ENCODE peak calls at places on chromosomes 12 and 14, in six cellular contexts. One of them, this sample, is unnamed.

GRCh38 chr12:113007166-113007565 is 28.8 kb downstream of the OAS2 start:
- DNase-seq in trophoblast cell: peak; percentile 90
- DNase-seq in mesendoderm: no peak
- DNase-seq in mesenchymal stem cell: peak; percentile 20
- DNase-seq in H9: no peak
- DNase-seq in IMR-90: peak; percentile 18
- DNase-seq in this sample: no peak

GRCh38 chr12:82144505-82144904 is 213.7 kb downstream of the CCDC59 start:
- DNase-seq in IMR-90: no peak
- DNase-seq in mesenchymal stem cell: no peak
- DNase-seq in trophoblast cell: no peak
- DNase-seq in mesendoderm: peak; percentile 18
- DNase-seq in H9: no peak
- DNase-seq in this sample: no peak

GRCh38 chr12:43586646-43587245 is 34.7 kb upstream of the ADAMTS20 start:
- DNase-seq in IMR-90: no peak
- DNase-seq in H9: no peak
- DNase-seq in mesenchymal stem cell: no peak
- DNase-seq in trophoblast cell: peak; percentile 99
- DNase-seq in mesendoderm: no peak
- DNase-seq in this sample: no peak

GRCh38 chr14:75417674-75418073 is 10.1 kb upstream of the JDP2 start:
- DNase-seq in trophoblast cell: no peak
- DNase-seq in mesenchymal stem cell: peak; percentile 69
- DNase-seq in mesendoderm: no peak
- DNase-seq in IMR-90: peak; percentile 48
- DNase-seq in H9: no peak
- DNase-seq in this sample: no peak

GRCh38 chr14:93725002-93725582 is 63.2 kb downstream of the PRIMA1 start:
- DNase-seq in mesendoderm: no peak
- DNase-seq in trophoblast cell: no peak
- DNase-seq in H9: no peak
- DNase-seq in IMR-90: no peak
- DNase-seq in mesenchymal stem cell: no peak
- DNase-seq in this sample: no peak

GRCh38 chr12:89692442-89692841 is 16.2 kb downstream of the ATP2B1 start:
- DNase-seq in trophoblast cell: no peak
- DNase-seq in H9: no peak
- DNase-seq in mesenchymal stem cell: no peak
- DNase-seq in mesendoderm: no peak
- DNase-seq in IMR-90: no peak
- DNase-seq in this sample: no peak

GRCh38 chr14:104985675-104986486 is at the start of gene CLBA1:
- DNase-seq in mesenchymal stem cell: peak; percentile 90
- DNase-seq in trophoblast cell: peak; percentile 97
- DNase-seq in H9: peak; percentile 86
- DNase-seq in mesendoderm: peak; percentile 91
- DNase-seq in IMR-90: peak; percentile 87
- DNase-seq in this sample: peak; percentile 84

GRCh38 chr14:85634205-85634604 is 104.3 kb downstream of the FLRT2 start:
- DNase-seq in H9: no peak
- DNase-seq in mesendoderm: no peak
- DNase-seq in trophoblast cell: no peak
- DNase-seq in mesenchymal stem cell: no peak
- DNase-seq in IMR-90: no peak
- DNase-seq in this sample: no peak

GRCh38 chr12:4985820-4986219 is 57.9 kb upstream of the KCNA5 start:
- DNase-seq in trophoblast cell: no peak
- DNase-seq in mesendoderm: no peak
- DNase-seq in IMR-90: no peak
- DNase-seq in H9: no peak
- DNase-seq in mesenchymal stem cell: no peak
- DNase-seq in this sample: no peak

GRCh38 chr12:11968041-11968383 is 102.7 kb upstream of the BCL2L14 start:
- DNase-seq in mesenchymal stem cell: no peak
- DNase-seq in H9: no peak
- DNase-seq in IMR-90: no peak
- DNase-seq in trophoblast cell: no peak
- DNase-seq in mesendoderm: no peak
- DNase-seq in this sample: no peak

GRCh38 chr12:39435531-39435930 is 7.4 kb downstream of the KIF21A start:
- DNase-seq in mesenchymal stem cell: no peak
- DNase-seq in IMR-90: no peak
- DNase-seq in H9: no peak
- DNase-seq in mesendoderm: no peak
- DNase-seq in trophoblast cell: no peak
- DNase-seq in this sample: no peak

GRCh38 chr14:102573591-102574046 is 18.8 kb upstream of the RCOR1 start:
- DNase-seq in H9: no peak
- DNase-seq in mesenchymal stem cell: no peak
- DNase-seq in IMR-90: no peak
- DNase-seq in mesendoderm: peak; percentile 83
- DNase-seq in trophoblast cell: no peak
- DNase-seq in this sample: no peak

GRCh38 chr12:110107369-110108281 is 16.5 kb upstream of the IFT81 start:
- DNase-seq in mesendoderm: peak; percentile 85
- DNase-seq in H9: no peak
- DNase-seq in IMR-90: peak; percentile 97
- DNase-seq in trophoblast cell: peak; percentile 93
- DNase-seq in mesenchymal stem cell: peak; percentile 68
- DNase-seq in this sample: no peak

GRCh38 chr14:64730061-64730440 is 25.8 kb downstream of the PLEKHG3 start:
- DNase-seq in H9: no peak
- DNase-seq in IMR-90: no peak
- DNase-seq in trophoblast cell: no peak
- DNase-seq in mesenchymal stem cell: no peak
- DNase-seq in mesendoderm: no peak
- DNase-seq in this sample: no peak
- H3K4me1 ChIP-seq in H9: peaks cover 8% of the 10 kb centered on the region
- H3K4me1 ChIP-seq in IMR-90: peaks cover 2% of the 10 kb centered on the region
- H3K4me1 ChIP-seq in trophoblast cell: peaks cover 19% of the 10 kb centered on the region
- H3K4me1 ChIP-seq in mesenchymal stem cell: peaks cover 39% of the 10 kb centered on the region
- H3K4me1 ChIP-seq in mesendoderm: peaks cover 13% of the 10 kb centered on the region
- H3K4me1 ChIP-seq in this sample: peaks cover 26% of the 10 kb centered on the region

GRCh38 chr12:46380881-46381280 is 8.3 kb upstream of the SLC38A2 start:
- DNase-seq in mesendoderm: no peak
- DNase-seq in H9: no peak
- DNase-seq in trophoblast cell: no peak
- DNase-seq in mesenchymal stem cell: no peak
- DNase-seq in IMR-90: no peak
- DNase-seq in this sample: no peak
- H2BK5ac ChIP-seq in mesendoderm: no peak overlapping the region
- H2BK5ac ChIP-seq in H9: no peak overlapping the region
- H2BK5ac ChIP-seq in trophoblast cell: no peak overlapping the region
- H2BK5ac ChIP-seq in mesenchymal stem cell: no peak overlapping the region
- H2BK5ac ChIP-seq in IMR-90: no peak overlapping the region
- H2BK5ac ChIP-seq in this sample: no peak overlapping the region

DNA sequence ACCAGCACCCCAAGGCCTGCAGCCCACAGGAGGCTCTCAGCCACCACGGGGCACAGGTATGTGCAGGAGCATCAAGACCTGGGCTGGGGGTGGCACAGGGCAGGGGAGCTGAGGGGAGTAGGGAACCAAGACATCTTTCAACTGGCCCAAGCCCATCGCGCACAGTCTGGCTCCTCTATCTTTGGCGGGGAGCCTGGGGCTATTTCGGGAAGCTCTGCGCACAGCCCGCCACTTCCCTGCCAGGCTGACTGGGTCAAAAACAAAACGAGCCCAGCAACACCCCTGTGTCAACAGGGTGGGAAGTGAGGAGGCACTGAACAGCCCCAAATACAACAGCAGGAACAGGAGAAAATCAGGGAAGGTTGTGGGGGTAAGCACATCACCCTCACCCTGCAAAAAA is 83.9 kb downstream of the ARL6IP4 start:
- DNase-seq in H9: no peak
- DNase-seq in trophoblast cell: no peak
- DNase-seq in mesendoderm: no peak
- DNase-seq in mesenchymal stem cell: no peak
- DNase-seq in IMR-90: no peak
- DNase-seq in this sample: no peak
- H3K4me1 ChIP-seq in H9: no peaks in the 10 kb centered on the region
- H3K4me1 ChIP-seq in trophoblast cell: peaks cover 6% of the 10 kb centered on the region
- H3K4me1 ChIP-seq in mesendoderm: no peaks in the 10 kb centered on the region
- H3K4me1 ChIP-seq in mesenchymal stem cell: peaks cover 19% of the 10 kb centered on the region
- H3K4me1 ChIP-seq in IMR-90: peaks cover 15% of the 10 kb centered on the region
- H3K4me1 ChIP-seq in this sample: no peaks in the 10 kb centered on the region

DNA sequence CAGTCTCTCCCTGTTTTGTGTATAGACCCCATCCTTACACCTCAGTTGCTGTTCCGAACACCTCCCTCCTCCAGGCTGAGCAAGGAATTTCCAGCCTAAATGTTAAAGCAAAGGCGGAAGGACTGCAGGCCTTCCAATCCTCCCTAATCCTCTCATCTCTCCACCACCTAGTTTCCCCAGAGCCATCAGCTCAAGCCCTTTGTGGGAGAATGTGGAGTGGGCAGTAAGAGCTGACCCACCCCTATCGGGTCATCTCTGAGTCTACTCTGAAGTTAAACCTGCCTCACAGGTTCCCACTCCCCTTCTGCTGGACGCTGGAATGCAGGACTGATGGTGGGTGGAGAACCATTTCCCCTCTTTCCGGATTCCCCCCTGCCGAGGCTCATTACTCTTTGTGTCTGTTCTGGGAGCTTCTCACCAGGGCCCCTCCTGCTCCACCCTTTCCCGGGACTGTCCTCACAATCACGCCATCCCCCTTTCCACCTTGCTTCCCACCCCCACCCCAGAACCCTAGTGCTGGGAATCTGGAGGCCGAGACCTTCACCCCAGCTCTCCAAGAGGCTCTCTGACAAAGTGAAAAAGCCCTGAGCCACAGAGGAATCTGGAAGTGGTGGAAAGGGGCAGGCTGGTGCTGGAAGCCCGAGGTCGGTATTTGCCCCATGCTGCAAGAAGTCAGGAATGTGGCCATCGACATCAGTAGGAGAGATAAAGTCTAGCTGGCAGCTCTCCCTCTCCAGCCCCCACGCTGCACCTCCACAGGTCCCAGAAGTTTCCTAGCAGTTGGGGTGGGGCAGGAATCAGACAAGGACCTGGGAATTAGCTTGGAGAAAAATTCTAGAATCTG is 3.3 kb upstream of the KRT18 start:
- DNase-seq in mesenchymal stem cell: peak; percentile 77
- DNase-seq in H9: peak; percentile 96
- DNase-seq in IMR-90: peak; percentile 62
- DNase-seq in mesendoderm: peak; percentile 99
- DNase-seq in trophoblast cell: peak; percentile 98
- DNase-seq in this sample: no peak
- H2BK5ac ChIP-seq in mesenchymal stem cell: peak overlapping the region; percentile 85
- H2BK5ac ChIP-seq in H9: peak overlapping the region; percentile 29
- H2BK5ac ChIP-seq in IMR-90: peak overlapping the region; percentile 25
- H2BK5ac ChIP-seq in mesendoderm: peak overlapping the region; percentile 36
- H2BK5ac ChIP-seq in trophoblast cell: peak overlapping the region; percentile 100
- H2BK5ac ChIP-seq in this sample: no peak overlapping the region

GRCh38 chr12:64109706-64110105 is 112.4 kb downstream of the KICS2 start:
- DNase-seq in trophoblast cell: no peak
- DNase-seq in mesendoderm: no peak
- DNase-seq in H9: no peak
- DNase-seq in IMR-90: peak; percentile 44
- DNase-seq in mesenchymal stem cell: no peak
- DNase-seq in this sample: no peak
- H3K4me1 ChIP-seq in trophoblast cell: no peaks in the 10 kb centered on the region
- H3K4me1 ChIP-seq in mesendoderm: no peaks in the 10 kb centered on the region
- H3K4me1 ChIP-seq in H9: no peaks in the 10 kb centered on the region
- H3K4me1 ChIP-seq in IMR-90: peaks cover 6% of the 10 kb centered on the region
- H3K4me1 ChIP-seq in mesenchymal stem cell: no peaks in the 10 kb centered on the region
- H3K4me1 ChIP-seq in this sample: no peaks in the 10 kb centered on the region

GRCh38 chr12:7131502-7131866 is 1.3 kb downstream of the CLSTN3 start:
- DNase-seq in H9: peak; percentile 61
- DNase-seq in trophoblast cell: peak; percentile 85
- DNase-seq in mesendoderm: peak; percentile 47
- DNase-seq in mesenchymal stem cell: no peak
- DNase-seq in IMR-90: no peak
- DNase-seq in this sample: no peak
- H2BK5ac ChIP-seq in H9: no peak overlapping the region
- H2BK5ac ChIP-seq in trophoblast cell: no peak overlapping the region
- H2BK5ac ChIP-seq in mesendoderm: no peak overlapping the region
- H2BK5ac ChIP-seq in mesenchymal stem cell: no peak overlapping the region
- H2BK5ac ChIP-seq in IMR-90: no peak overlapping the region
- H2BK5ac ChIP-seq in this sample: no peak overlapping the region

GRCh38 chr14:71322660-71323250 is 415.5 kb downstream of the PCNX1 start:
- DNase-seq in mesendoderm: peak; percentile 56
- DNase-seq in trophoblast cell: peak; percentile 18
- DNase-seq in H9: no peak
- DNase-seq in IMR-90: peak; percentile 67
- DNase-seq in mesenchymal stem cell: peak; percentile 43
- DNase-seq in this sample: no peak
- H3K4me1 ChIP-seq in mesendoderm: peaks cover 6% of the 10 kb centered on the region
- H3K4me1 ChIP-seq in trophoblast cell: no peaks in the 10 kb centered on the region
- H3K4me1 ChIP-seq in H9: peaks cover 18% of the 10 kb centered on the region
- H3K4me1 ChIP-seq in IMR-90: peaks cover 8% of the 10 kb centered on the region
- H3K4me1 ChIP-seq in mesenchymal stem cell: no peaks in the 10 kb centered on the region
- H3K4me1 ChIP-seq in this sample: peaks cover 11% of the 10 kb centered on the region

This sample was measured in neuronal stem cell.